ENCODE peak calls at places on chromosomes 4 and X, in seven cellular contexts. X is suprapubic skin, R is cardiac muscle cell, P is tibial nerve, N is right lobe of liver, F is upper lobe of left lung, L is neural progenitor cell. C is an unnamed sample. For H3K9me3, the result is how much of the 10 kb centered on the place peaks cover.

GRCh38 chr4:6633091-6633906 is 7.2 kb upstream of the MRFAP1 start:
- DNase-seq in X (no peak), R (no peak), P (no peak), N (no peak), F (peak), L (peak), C (no peak)

GRCh38 chrX:1629244-1629643 is 14.4 kb downstream of the ASMT start:
- DNase-seq in X (no peak), R (no peak), P (no peak), N (no peak), F (no peak), L (no peak), C (peak)

GRCh38 chrX:23435575-23435974 is 100.9 kb downstream of the PTCHD1 start:
- DNase-seq in X (no peak), R (no peak), P (no peak), N (no peak), F (no peak), L (no peak), C (peak)

GRCh38 chr4:171650543-171650942 is 162.7 kb upstream of the GALNTL6 start:
- DNase-seq in X (no peak), R (peak), P (no peak), N (no peak), F (no peak), L (peak), C (peak)

GRCh38 chrX:12970691-12971202 is 4.2 kb upstream of the TMSB4X start:
- DNase-seq in X (no peak), R (peak), P (peak), N (no peak), F (peak), L (peak), C (peak)

GRCh38 chrX:73850124-73851013 is 287.4 kb downstream of the CHIC1 start:
- DNase-seq in X (no peak), R (peak), P (no peak), N (peak), F (peak), L (peak), C (peak)

GRCh38 chr4:38188631-38189101 is 228.5 kb downstream of the PTTG2 start:
- DNase-seq in X (no peak), R (no peak), P (no peak), N (no peak), F (peak), L (no peak), C (no peak)

GRCh38 chr4:112231779-112232713 is at the start of gene AP1AR:
- DNase-seq in X (peak), R (peak), P (peak), N (peak), F (peak), L (peak), C (peak)

GRCh38 chrX:81206471-81206870 is 4.6 kb downstream of the SH3BGRL start:
- DNase-seq in X (no peak), R (no peak), P (no peak), N (no peak), F (no peak), L (no peak), C (no peak)

GRCh38 chr4:184868623-184869022 is 42.9 kb upstream of the ACSL1 start:
- DNase-seq in X (no peak), R (no peak), P (no peak), N (no peak), F (no peak), L (no peak), C (no peak)

GRCh38 chr4:170259631-170260153 is 169.9 kb upstream of the AADAT start:
- DNase-seq in X (peak), R (peak), P (peak), N (peak), F (peak), L (peak), C (peak)

GRCh38 chr4:145939856-145940255 is 1.2 kb upstream of the ZNF827 start:
- DNase-seq in X (no peak), R (no peak), P (no peak), N (no peak), F (no peak), L (no peak), C (no peak)

GRCh38 chr4:165207431-165208321 is at the start of gene KLHL2:
- DNase-seq in X (peak), R (peak), P (peak), N (peak), F (peak), L (peak), C (peak)

GRCh38 chrX:12975999-12976558 is 1.2 kb downstream of the TMSB4X start:
- DNase-seq in X (peak), R (peak), P (peak), N (peak), F (peak), L (peak), C (peak)

GRCh38 chr4:131547506-131547981 is 1601.5 kb upstream of the PCDH10 start:
- DNase-seq in X (no peak), R (no peak), P (no peak), N (no peak), F (no peak), L (no peak), C (no peak)

GRCh38 chr4:74544655-74545361 is 99.9 kb downstream of the AREG start:
- DNase-seq in X (no peak), R (no peak), P (no peak), N (no peak), F (no peak), L (no peak), C (no peak)

GRCh38 chr4:164977243-164978164 is at the start of gene TRIM61:
- DNase-seq in X (no peak), R (peak), P (no peak), N (peak), F (peak), L (no peak), C (peak)

GRCh38 chr4:150938417-150938816 is 76.7 kb downstream of the LRBA start:
- DNase-seq in X (no peak), R (peak), P (no peak), N (no peak), F (no peak), L (peak), C (peak)

GRCh38 chr4:67104145-67104544 is 441.2 kb downstream of the CENPC start:
- DNase-seq in X (no peak), R (peak), P (no peak), N (no peak), F (no peak), L (peak), C (no peak)

GRCh38 chr4:37652747-37653527 is 33.2 kb downstream of the RELL1 start:
- DNase-seq in X (no peak), R (no peak), P (no peak), N (no peak), F (no peak), L (no peak), C (no peak)

GRCh38 chrX:123964155-123964554 is 2.6 kb downstream of the STAG2 start:
- DNase-seq in X (no peak), R (no peak), P (no peak), N (no peak), F (no peak), L (no peak), C (no peak)

GRCh38 chrX:105564536-105564935 is 257.8 kb upstream of the NRK start:
- DNase-seq in X (no peak), R (no peak), P (no peak), N (no peak), F (no peak), L (no peak), C (no peak)

GRCh38 chrX:153981771-153982533 is 9.4 kb downstream of the TMEM187 start:
- DNase-seq in X (peak), R (no peak), P (peak), N (no peak), F (peak), L (no peak), C (no peak)

GRCh38 chr4:55071951-55072350 is 53.4 kb downstream of the KDR start:
- DNase-seq in X (no peak), R (no peak), P (no peak), N (no peak), F (no peak), L (no peak), C (no peak)

GRCh38 chrX:1518512-1518911 is 18.5 kb downstream of the P2RY8 start:
- DNase-seq in X (no peak), R (no peak), P (no peak), N (no peak), F (no peak), L (no peak), C (no peak)

GRCh38 chr4:145545538-145546224 is 64.0 kb downstream of the SMAD1 start:
- DNase-seq in X (no peak), R (no peak), P (no peak), N (no peak), F (peak), L (no peak), C (no peak)

GRCh38 chrX:108268434-108269080 is 169.7 kb downstream of the COL4A6 start:
- DNase-seq in X (no peak), R (no peak), P (no peak), N (no peak), F (no peak), L (no peak), C (no peak)

GRCh38 chr4:77040856-77041576 is 34.8 kb downstream of the CCNI start:
- DNase-seq in X (no peak), R (no peak), P (no peak), N (no peak), F (no peak), L (no peak), C (no peak)

GRCh38 chr4:80096175-80096850 is 23.3 kb upstream of the ANTXR2 start:
- DNase-seq in X (no peak), R (peak), P (no peak), N (no peak), F (no peak), L (no peak), C (no peak)

GRCh38 chr4:7390366-7390765 is 44.4 kb downstream of the PSAPL1 start:
- DNase-seq in X (no peak), R (no peak), P (no peak), N (no peak), F (no peak), L (no peak), C (no peak)

GRCh38 chrX:16022580-16023170 is 100.7 kb upstream of the GRPR start:
- DNase-seq in X (no peak), R (no peak), P (no peak), N (no peak), F (no peak), L (no peak), C (no peak)

GRCh38 chrX:125327891-125328290 is 8.2 kb downstream of the TEX13C start:
- DNase-seq in X (no peak), R (no peak), P (no peak), N (no peak), F (no peak), L (no peak), C (no peak)

GRCh38 chr4:126807132-126807531 is 825.6 kb upstream of the INTU start:
- DNase-seq in X (no peak), R (peak), P (no peak), N (no peak), F (no peak), L (peak), C (peak)

GRCh38 chr4:75490155-75490554 is 24.0 kb downstream of the RCHY1 start:
- DNase-seq in X (no peak), R (no peak), P (no peak), N (no peak), F (no peak), L (peak), C (no peak)

GRCh38 chr4:150152764-150153163 is 74.5 kb downstream of the DCLK2 start:
- DNase-seq in X (no peak), R (no peak), P (no peak), N (no peak), F (no peak), L (no peak), C (no peak)

GRCh38 chr4:31045724-31046318 is 325.7 kb downstream of the PCDH7 start:
- DNase-seq in X (no peak), R (peak), P (no peak), N (no peak), F (peak), L (no peak), C (peak)

GRCh38 chr4:123995939-123996338 is 599.3 kb downstream of the SPRY1 start:
- DNase-seq in X (no peak), R (no peak), P (no peak), N (no peak), F (no peak), L (no peak), C (no peak)

GRCh38 chrX:21955398-21956189 is 15.1 kb downstream of the SMS start:
- DNase-seq in X (no peak), R (no peak), P (no peak), N (no peak), F (no peak), L (no peak), C (peak)

DNA sequence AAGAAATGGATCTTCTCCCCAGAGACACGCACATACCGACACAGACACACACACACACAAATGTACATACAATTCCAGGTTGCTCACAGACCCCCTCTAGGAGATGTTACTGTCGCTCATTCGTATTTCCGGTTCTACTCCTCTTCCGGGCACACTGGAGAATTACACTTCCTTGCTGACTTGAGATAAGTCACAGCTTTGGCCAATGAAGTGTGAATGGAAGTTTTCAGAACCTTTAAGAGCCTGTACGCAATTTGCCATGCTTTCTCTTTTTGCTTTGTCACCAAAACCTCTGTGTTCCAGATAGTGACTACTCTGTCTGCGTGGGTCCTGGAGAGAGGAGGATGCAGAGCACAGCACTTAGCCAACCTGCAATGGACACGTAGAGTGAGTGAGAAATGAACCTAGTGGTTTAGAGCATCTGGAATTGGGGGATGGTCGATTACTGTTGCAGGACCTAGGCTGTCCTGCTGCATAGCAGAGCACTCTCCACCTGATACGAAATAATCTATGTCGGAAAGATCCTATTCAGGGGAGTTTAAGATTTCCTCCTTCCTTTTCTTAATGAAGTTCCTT is 239.5 kb upstream of the TET2 start:
- DNase-seq in X (no peak), R (no peak), P (no peak), N (no peak), F (no peak), L (no peak), C (no peak)
- TF ChIP-seq CTCF in X (no peak), R (no peak), P (no peak), N (peak), F (no peak), L (no peak), C (no peak)

GRCh38 chr4:161222889-161223288 is 940.9 kb downstream of the FSTL5 start:
- DNase-seq in X (no peak), R (no peak), P (no peak), N (no peak), F (no peak), L (no peak), C (no peak)
- H3K9me3 ChIP-seq in X (under half), R (under half), P (under half), N (under half), F (under half), L (under half), C (under half)

DNA sequence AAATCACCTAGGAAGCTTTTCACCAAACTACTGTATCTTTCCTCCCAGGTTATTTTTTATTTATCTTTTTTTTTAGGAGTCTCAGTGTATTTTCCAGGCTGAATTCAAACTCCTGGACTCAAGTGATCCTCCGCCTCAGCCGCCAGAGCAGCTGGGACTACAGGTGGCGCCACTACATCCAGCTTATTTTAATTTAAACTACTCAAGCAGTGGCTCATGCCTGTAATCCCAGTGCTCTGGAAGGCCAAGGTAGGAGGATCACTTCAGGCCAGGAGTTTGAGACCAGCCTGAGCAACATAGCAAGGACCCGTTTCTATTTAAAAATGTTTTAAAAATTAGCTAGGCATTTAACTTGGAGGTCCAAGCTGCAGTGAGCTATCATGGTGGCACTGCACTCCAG is 37.8 kb downstream of the LEF1 start:
- DNase-seq in X (no peak), R (no peak), P (no peak), N (no peak), F (no peak), L (no peak), C (peak)
- TF ChIP-seq CTCF in X (no peak), R (peak), P (no peak), N (no peak), F (no peak), L (peak), C (peak)

GRCh38 chrX:132665676-132666075 is 176.8 kb upstream of the MBNL3 start:
- DNase-seq in X (no peak), R (no peak), P (no peak), N (no peak), F (no peak), L (no peak), C (no peak)
- H3K9me3 ChIP-seq in X (under half), R (under half), P (under half), N (under half), F (under half), L (under half), C (under half)